ENCODE peak calls at places on chromosomes 11 and 22, in six cellular contexts. One of them, this sample, is unnamed.

GRCh38 chr22:38826386-38826785 is 17.4 kb downstream of the NPTXR start:
- DNase-seq in cardiac muscle cell: no peak
- DNase-seq in neuronal stem cell: no peak
- DNase-seq in H1: no peak
- DNase-seq in GM23248: no peak
- DNase-seq in esophagus squamous epithelium: no peak
- DNase-seq in this sample: no peak

GRCh38 chr22:46052331-46052771 is 75.4 kb upstream of the WNT7B start:
- DNase-seq in cardiac muscle cell: no peak
- DNase-seq in esophagus squamous epithelium: no peak
- DNase-seq in H1: no peak
- DNase-seq in GM23248: peak; percentile 37
- DNase-seq in neuronal stem cell: no peak
- DNase-seq in this sample: no peak

GRCh38 chr11:15927196-15927865 is 429.0 kb downstream of the SOX6 start:
- DNase-seq in cardiac muscle cell: no peak
- DNase-seq in GM23248: no peak
- DNase-seq in neuronal stem cell: no peak
- DNase-seq in H1: no peak
- DNase-seq in esophagus squamous epithelium: no peak
- DNase-seq in this sample: no peak

GRCh38 chr11:123046473-123047264 is 15.3 kb downstream of the HSPA8 start:
- DNase-seq in esophagus squamous epithelium: no peak
- DNase-seq in H1: no peak
- DNase-seq in neuronal stem cell: no peak
- DNase-seq in cardiac muscle cell: no peak
- DNase-seq in GM23248: no peak
- DNase-seq in this sample: no peak

GRCh38 chr22:38347944-38348750 is 30.9 kb upstream of the CSNK1E start:
- DNase-seq in GM23248: peak; percentile 54
- DNase-seq in esophagus squamous epithelium: no peak
- DNase-seq in H1: no peak
- DNase-seq in cardiac muscle cell: no peak
- DNase-seq in neuronal stem cell: no peak
- DNase-seq in this sample: no peak

GRCh38 chr11:74686792-74687191 is 44.4 kb downstream of the CHRDL2 start:
- DNase-seq in cardiac muscle cell: peak; percentile 69
- DNase-seq in neuronal stem cell: no peak
- DNase-seq in GM23248: peak; percentile 95
- DNase-seq in H1: no peak
- DNase-seq in esophagus squamous epithelium: no peak
- DNase-seq in this sample: no peak

GRCh38 chr11:114059278-114059983 is at the start of gene ZBTB16:
- DNase-seq in cardiac muscle cell: peak; percentile 94
- DNase-seq in H1: peak; percentile 61
- DNase-seq in neuronal stem cell: peak; percentile 84
- DNase-seq in esophagus squamous epithelium: no peak
- DNase-seq in GM23248: peak; percentile 37
- DNase-seq in this sample: no peak

GRCh38 chr11:66744485-66745355 is 15.7 kb upstream of the SPTBN2 start:
- DNase-seq in GM23248: peak; percentile 89
- DNase-seq in H1: no peak
- DNase-seq in cardiac muscle cell: peak; percentile 69
- DNase-seq in esophagus squamous epithelium: no peak
- DNase-seq in neuronal stem cell: peak; percentile 84
- DNase-seq in this sample: no peak

GRCh38 chr11:107563702-107564101 is 1.8 kb downstream of the ALKBH8 start:
- DNase-seq in GM23248: peak; percentile 81
- DNase-seq in neuronal stem cell: no peak
- DNase-seq in esophagus squamous epithelium: no peak
- DNase-seq in H1: no peak
- DNase-seq in cardiac muscle cell: peak; percentile 74
- DNase-seq in this sample: no peak

GRCh38 chr22:23533328-23533762 is 46.7 kb downstream of the IGLL1 start:
- DNase-seq in cardiac muscle cell: peak; percentile 61
- DNase-seq in esophagus squamous epithelium: no peak
- DNase-seq in H1: peak; percentile 53
- DNase-seq in GM23248: peak; percentile 21
- DNase-seq in neuronal stem cell: peak; percentile 70
- DNase-seq in this sample: no peak

GRCh38 chr11:125170406-125171031 is 6.0 kb downstream of the PKNOX2 start:
- DNase-seq in cardiac muscle cell: peak; percentile 97
- DNase-seq in esophagus squamous epithelium: no peak
- DNase-seq in neuronal stem cell: no peak
- DNase-seq in GM23248: peak; percentile 20
- DNase-seq in H1: no peak
- DNase-seq in this sample: no peak

GRCh38 chr11:43942651-43943356 is 367 bp downstream of the C11orf96 start:
- DNase-seq in GM23248: peak; percentile 63
- DNase-seq in cardiac muscle cell: peak; percentile 52
- DNase-seq in H1: no peak
- DNase-seq in esophagus squamous epithelium: no peak
- DNase-seq in neuronal stem cell: no peak
- DNase-seq in this sample: no peak

GRCh38 chr11:62444271-62444833 is 25.5 kb downstream of the SCGB1A1 start:
- DNase-seq in cardiac muscle cell: peak; percentile 78
- DNase-seq in H1: no peak
- DNase-seq in neuronal stem cell: no peak
- DNase-seq in esophagus squamous epithelium: no peak
- DNase-seq in GM23248: peak; percentile 90
- DNase-seq in this sample: no peak

GRCh38 chr11:86620796-86621575 is 51.4 kb downstream of the ME3 start:
- DNase-seq in GM23248: peak; percentile 57
- DNase-seq in esophagus squamous epithelium: no peak
- DNase-seq in neuronal stem cell: no peak
- DNase-seq in cardiac muscle cell: peak; percentile 66
- DNase-seq in H1: no peak
- DNase-seq in this sample: no peak

GRCh38 chr11:30719420-30719819 is 133.3 kb upstream of the MPPED2 start:
- DNase-seq in GM23248: no peak
- DNase-seq in cardiac muscle cell: no peak
- DNase-seq in esophagus squamous epithelium: no peak
- DNase-seq in neuronal stem cell: no peak
- DNase-seq in H1: no peak
- DNase-seq in this sample: no peak

GRCh38 chr11:61187505-61188130 is 15.7 kb upstream of the PGA3 start:
- DNase-seq in H1: peak; percentile 58
- DNase-seq in esophagus squamous epithelium: no peak
- DNase-seq in GM23248: peak; percentile 80
- DNase-seq in cardiac muscle cell: peak; percentile 87
- DNase-seq in neuronal stem cell: peak; percentile 84
- DNase-seq in this sample: peak; percentile 66

GRCh38 chr11:61516191-61516590 is 7.6 kb downstream of the LRRC10B start:
- DNase-seq in cardiac muscle cell: no peak
- DNase-seq in neuronal stem cell: no peak
- DNase-seq in GM23248: peak; percentile 24
- DNase-seq in esophagus squamous epithelium: no peak
- DNase-seq in H1: no peak
- DNase-seq in this sample: no peak

GRCh38 chr22:44023404-44024287 is 456 bp upstream of the PARVB start:
- DNase-seq in neuronal stem cell: no peak
- DNase-seq in GM23248: peak; percentile 71
- DNase-seq in H1: no peak
- DNase-seq in cardiac muscle cell: peak; percentile 46
- DNase-seq in esophagus squamous epithelium: no peak
- DNase-seq in this sample: no peak

GRCh38 chr11:36086366-36086765 is 142.5 kb downstream of the LDLRAD3 start:
- DNase-seq in cardiac muscle cell: no peak
- DNase-seq in GM23248: no peak
- DNase-seq in neuronal stem cell: no peak
- DNase-seq in esophagus squamous epithelium: no peak
- DNase-seq in H1: no peak
- DNase-seq in this sample: no peak

GRCh38 chr22:40397436-40397835 is 27.0 kb downstream of the SGSM3 start:
- DNase-seq in GM23248: no peak
- DNase-seq in cardiac muscle cell: peak; percentile 58
- DNase-seq in H1: no peak
- DNase-seq in esophagus squamous epithelium: no peak
- DNase-seq in neuronal stem cell: no peak
- DNase-seq in this sample: no peak

GRCh38 chr11:12802418-12803085 is 128.3 kb downstream of the TEAD1 start:
- DNase-seq in H1: no peak
- DNase-seq in cardiac muscle cell: peak; percentile 79
- DNase-seq in esophagus squamous epithelium: no peak
- DNase-seq in neuronal stem cell: peak; percentile 81
- DNase-seq in GM23248: peak; percentile 48
- DNase-seq in this sample: no peak

GRCh38 chr11:119319136-119319701 is 2.3 kb upstream of the MCAM start:
- DNase-seq in neuronal stem cell: no peak
- DNase-seq in GM23248: no peak
- DNase-seq in esophagus squamous epithelium: no peak
- DNase-seq in cardiac muscle cell: no peak
- DNase-seq in H1: no peak
- DNase-seq in this sample: no peak

GRCh38 chr11:119316729-119317591 is at the start of gene MCAM:
- DNase-seq in esophagus squamous epithelium: no peak
- DNase-seq in GM23248: peak; percentile 56
- DNase-seq in H1: no peak
- DNase-seq in cardiac muscle cell: peak; percentile 51
- DNase-seq in neuronal stem cell: no peak
- DNase-seq in this sample: no peak

GRCh38 chr11:119316017-119316728 is 757 bp downstream of the MCAM start:
- DNase-seq in GM23248: peak; percentile 43
- DNase-seq in esophagus squamous epithelium: no peak
- DNase-seq in neuronal stem cell: no peak
- DNase-seq in H1: no peak
- DNase-seq in cardiac muscle cell: no peak
- DNase-seq in this sample: no peak

GRCh38 chr11:119318240-119319135 is 1.6 kb upstream of the MCAM start:
- DNase-seq in GM23248: peak; percentile 84
- DNase-seq in neuronal stem cell: no peak
- DNase-seq in cardiac muscle cell: peak; percentile 85
- DNase-seq in esophagus squamous epithelium: no peak
- DNase-seq in H1: no peak
- DNase-seq in this sample: no peak

GRCh38 chr11:119317592-119318239 is 786 bp upstream of the MCAM start:
- DNase-seq in GM23248: no peak
- DNase-seq in H1: no peak
- DNase-seq in cardiac muscle cell: peak; percentile 49
- DNase-seq in neuronal stem cell: no peak
- DNase-seq in esophagus squamous epithelium: no peak
- DNase-seq in this sample: no peak
- H3K4me3 ChIP-seq in GM23248: no peak overlapping the region
- H3K4me3 ChIP-seq in H1: peak overlapping the region; percentile 48
- H3K4me3 ChIP-seq in cardiac muscle cell: peak overlapping the region; percentile 11
- H3K4me3 ChIP-seq in neuronal stem cell: no peak overlapping the region
- H3K4me3 ChIP-seq in esophagus squamous epithelium: peak overlapping the region; percentile 50
- H3K4me3 ChIP-seq in this sample: no peak overlapping the region

GRCh38 chr11:3370268-3370870 is 8.6 kb downstream of the ZNF195 start:
- DNase-seq in neuronal stem cell: no peak
- DNase-seq in GM23248: no peak
- DNase-seq in H1: no peak
- DNase-seq in cardiac muscle cell: no peak
- DNase-seq in esophagus squamous epithelium: no peak
- DNase-seq in this sample: no peak
- H3K9me3 ChIP-seq in neuronal stem cell: peaks cover 98% of the 10 kb centered on the region
- H3K9me3 ChIP-seq in GM23248: no peaks in the 10 kb centered on the region
- H3K9me3 ChIP-seq in H1: peaks cover 6% of the 10 kb centered on the region
- H3K9me3 ChIP-seq in cardiac muscle cell: no peaks in the 10 kb centered on the region
- H3K9me3 ChIP-seq in esophagus squamous epithelium: peaks cover 25% of the 10 kb centered on the region
- H3K9me3 ChIP-seq in this sample: no peaks in the 10 kb centered on the region

GRCh38 chr11:33935005-33935404 is 43.1 kb upstream of the LMO2 start:
- DNase-seq in esophagus squamous epithelium: no peak
- DNase-seq in H1: no peak
- DNase-seq in neuronal stem cell: no peak
- DNase-seq in GM23248: no peak
- DNase-seq in cardiac muscle cell: no peak
- DNase-seq in this sample: no peak

GRCh38 chr11:33936745-33937612 is 45.1 kb upstream of the LMO2 start:
- DNase-seq in H1: no peak
- DNase-seq in neuronal stem cell: no peak
- DNase-seq in GM23248: peak; percentile 90
- DNase-seq in esophagus squamous epithelium: no peak
- DNase-seq in cardiac muscle cell: peak; percentile 73
- DNase-seq in this sample: no peak

GRCh38 chr11:33935466-33935865 is 43.6 kb upstream of the LMO2 start:
- DNase-seq in neuronal stem cell: no peak
- DNase-seq in cardiac muscle cell: no peak
- DNase-seq in GM23248: no peak
- DNase-seq in esophagus squamous epithelium: no peak
- DNase-seq in H1: no peak
- DNase-seq in this sample: no peak

GRCh38 chr11:33934450-33934849 is 42.6 kb upstream of the LMO2 start:
- DNase-seq in H1: no peak
- DNase-seq in cardiac muscle cell: no peak
- DNase-seq in esophagus squamous epithelium: no peak
- DNase-seq in GM23248: no peak
- DNase-seq in neuronal stem cell: no peak
- DNase-seq in this sample: no peak

GRCh38 chr11:33936057-33936456 is 44.2 kb upstream of the LMO2 start:
- DNase-seq in neuronal stem cell: no peak
- DNase-seq in GM23248: no peak
- DNase-seq in H1: no peak
- DNase-seq in cardiac muscle cell: no peak
- DNase-seq in esophagus squamous epithelium: no peak
- DNase-seq in this sample: no peak
- H3K4me1 ChIP-seq in neuronal stem cell: no peaks in the 10 kb centered on the region
- H3K4me1 ChIP-seq in GM23248: peaks cover 9% of the 10 kb centered on the region
- H3K4me1 ChIP-seq in H1: no peaks in the 10 kb centered on the region
- H3K4me1 ChIP-seq in cardiac muscle cell: peaks cover 19% of the 10 kb centered on the region
- H3K4me1 ChIP-seq in esophagus squamous epithelium: peaks cover 16% of the 10 kb centered on the region
- H3K4me1 ChIP-seq in this sample: peaks cover 1% of the 10 kb centered on the region

GRCh38 chr11:68380786-68381622 is 68.6 kb downstream of the LRP5 start:
- DNase-seq in neuronal stem cell: no peak
- DNase-seq in GM23248: no peak
- DNase-seq in H1: no peak
- DNase-seq in esophagus squamous epithelium: no peak
- DNase-seq in cardiac muscle cell: peak; percentile 68
- DNase-seq in this sample: no peak

GRCh38 chr11:68383976-68384501 is 71.6 kb downstream of the LRP5 start:
- DNase-seq in esophagus squamous epithelium: no peak
- DNase-seq in cardiac muscle cell: peak; percentile 62
- DNase-seq in H1: peak; percentile 33
- DNase-seq in GM23248: peak; percentile 49
- DNase-seq in neuronal stem cell: peak; percentile 56
- DNase-seq in this sample: peak; percentile 60

GRCh38 chr11:68382358-68382998 is 70.1 kb downstream of the LRP5 start:
- DNase-seq in H1: no peak
- DNase-seq in GM23248: no peak
- DNase-seq in neuronal stem cell: no peak
- DNase-seq in cardiac muscle cell: no peak
- DNase-seq in esophagus squamous epithelium: no peak
- DNase-seq in this sample: no peak

GRCh38 chr11:68379216-68379615 is 66.8 kb downstream of the LRP5 start:
- DNase-seq in GM23248: no peak
- DNase-seq in neuronal stem cell: no peak
- DNase-seq in cardiac muscle cell: peak; percentile 25
- DNase-seq in H1: no peak
- DNase-seq in esophagus squamous epithelium: no peak
- DNase-seq in this sample: no peak

DNA sequence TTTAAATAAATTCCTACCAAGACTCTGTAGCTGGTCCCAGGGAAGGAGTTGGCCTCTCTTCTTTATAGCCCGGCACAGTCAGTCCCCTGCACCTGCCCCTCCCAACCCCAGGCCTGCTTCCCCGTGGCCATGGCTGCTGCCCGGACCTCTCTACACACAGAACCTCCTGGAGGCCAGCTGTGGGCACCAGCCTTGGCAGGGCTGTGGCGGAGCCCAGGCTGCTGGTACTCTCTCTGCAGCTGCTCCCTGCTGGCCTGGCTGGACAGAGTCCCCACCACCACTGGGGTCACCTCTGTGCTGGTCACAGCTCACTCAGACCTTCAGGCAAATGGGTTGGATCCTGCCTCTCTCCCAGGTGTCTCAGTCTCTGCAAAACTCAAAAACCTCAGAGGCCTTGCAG is 69.3 kb downstream of the LRP5 start:
- DNase-seq in H1: no peak
- DNase-seq in esophagus squamous epithelium: no peak
- DNase-seq in GM23248: no peak
- DNase-seq in neuronal stem cell: no peak
- DNase-seq in cardiac muscle cell: no peak
- DNase-seq in this sample: no peak
- H3K4me3 ChIP-seq in H1: no peak overlapping the region
- H3K4me3 ChIP-seq in esophagus squamous epithelium: no peak overlapping the region
- H3K4me3 ChIP-seq in GM23248: no peak overlapping the region
- H3K4me3 ChIP-seq in neuronal stem cell: no peak overlapping the region
- H3K4me3 ChIP-seq in cardiac muscle cell: no peak overlapping the region
- H3K4me3 ChIP-seq in this sample: no peak overlapping the region